ENCODE peak calls at places on chromosome 9, in ten cellular contexts. One of them, this sample, is unnamed. For H3K27me3 and H3K4me1, the result is how much of the 10 kb centered on the place peaks cover.

GRCh38 chr9:117411547-117411946 is 3.3 kb downstream of the ASTN2 start:
- DNase-seq in left ventricle myocardium inferior: no peak
- DNase-seq in heart right ventricle: no peak
- DNase-seq in gastrocnemius medialis: no peak
- DNase-seq in neuronal stem cell: peak
- DNase-seq in heart left ventricle: no peak
- DNase-seq in cardiac muscle cell: peak
- DNase-seq in pancreas: peak
- DNase-seq in neural progenitor cell: peak
- DNase-seq in suprapubic skin: no peak
- DNase-seq in this sample: no peak

GRCh38 chr9:88757406-88758010 is 222.5 kb downstream of the NXNL2 start:
- DNase-seq in left ventricle myocardium inferior: no peak
- DNase-seq in heart right ventricle: no peak
- DNase-seq in gastrocnemius medialis: no peak
- DNase-seq in neuronal stem cell: no peak
- DNase-seq in heart left ventricle: no peak
- DNase-seq in cardiac muscle cell: no peak
- DNase-seq in pancreas: no peak
- DNase-seq in neural progenitor cell: no peak
- DNase-seq in suprapubic skin: no peak
- DNase-seq in this sample: no peak

GRCh38 chr9:87557996-87558395 is 60.3 kb downstream of the DAPK1 start:
- DNase-seq in left ventricle myocardium inferior: peak
- DNase-seq in heart right ventricle: no peak
- DNase-seq in gastrocnemius medialis: no peak
- DNase-seq in neuronal stem cell: no peak
- DNase-seq in heart left ventricle: peak
- DNase-seq in cardiac muscle cell: peak
- DNase-seq in pancreas: no peak
- DNase-seq in neural progenitor cell: no peak
- DNase-seq in suprapubic skin: no peak
- DNase-seq in this sample: no peak

GRCh38 chr9:131650254-131650653 is 89.6 kb downstream of the RAPGEF1 start:
- DNase-seq in left ventricle myocardium inferior: no peak
- DNase-seq in heart right ventricle: no peak
- DNase-seq in gastrocnemius medialis: peak
- DNase-seq in neuronal stem cell: no peak
- DNase-seq in heart left ventricle: peak
- DNase-seq in cardiac muscle cell: no peak
- DNase-seq in pancreas: no peak
- DNase-seq in neural progenitor cell: no peak
- DNase-seq in suprapubic skin: peak
- DNase-seq in this sample: no peak

GRCh38 chr9:131148966-131149677 is 23.7 kb downstream of the NUP214 start:
- DNase-seq in left ventricle myocardium inferior: no peak
- DNase-seq in heart right ventricle: no peak
- DNase-seq in gastrocnemius medialis: no peak
- DNase-seq in neuronal stem cell: no peak
- DNase-seq in heart left ventricle: no peak
- DNase-seq in cardiac muscle cell: no peak
- DNase-seq in pancreas: no peak
- DNase-seq in neural progenitor cell: no peak
- DNase-seq in suprapubic skin: no peak
- DNase-seq in this sample: no peak

GRCh38 chr9:10251490-10251889 is 361.3 kb downstream of the PTPRD start:
- DNase-seq in left ventricle myocardium inferior: no peak
- DNase-seq in heart right ventricle: no peak
- DNase-seq in gastrocnemius medialis: no peak
- DNase-seq in neuronal stem cell: no peak
- DNase-seq in heart left ventricle: no peak
- DNase-seq in cardiac muscle cell: peak
- DNase-seq in pancreas: no peak
- DNase-seq in neural progenitor cell: no peak
- DNase-seq in suprapubic skin: no peak
- DNase-seq in this sample: no peak

GRCh38 chr9:137394866-137395665 is 27.9 kb downstream of the EXD3 start:
- DNase-seq in left ventricle myocardium inferior: no peak
- DNase-seq in heart right ventricle: no peak
- DNase-seq in gastrocnemius medialis: no peak
- DNase-seq in neuronal stem cell: no peak
- DNase-seq in heart left ventricle: no peak
- DNase-seq in cardiac muscle cell: no peak
- DNase-seq in pancreas: no peak
- DNase-seq in neural progenitor cell: peak
- DNase-seq in suprapubic skin: no peak
- DNase-seq in this sample: no peak

GRCh38 chr9:34143116-34143515 is 16.6 kb upstream of the DCAF12 start:
- DNase-seq in left ventricle myocardium inferior: no peak
- DNase-seq in heart right ventricle: no peak
- DNase-seq in gastrocnemius medialis: no peak
- DNase-seq in neuronal stem cell: no peak
- DNase-seq in heart left ventricle: no peak
- DNase-seq in cardiac muscle cell: no peak
- DNase-seq in pancreas: no peak
- DNase-seq in neural progenitor cell: no peak
- DNase-seq in suprapubic skin: no peak
- DNase-seq in this sample: no peak

GRCh38 chr9:122900791-122901190 is 4.4 kb downstream of the RC3H2 start:
- DNase-seq in left ventricle myocardium inferior: no peak
- DNase-seq in heart right ventricle: no peak
- DNase-seq in gastrocnemius medialis: no peak
- DNase-seq in neuronal stem cell: no peak
- DNase-seq in heart left ventricle: no peak
- DNase-seq in cardiac muscle cell: peak
- DNase-seq in pancreas: no peak
- DNase-seq in neural progenitor cell: no peak
- DNase-seq in suprapubic skin: no peak
- DNase-seq in this sample: no peak

GRCh38 chr9:136538599-136539426 is 7.0 kb downstream of the NOTCH1 start:
- DNase-seq in left ventricle myocardium inferior: peak
- DNase-seq in heart right ventricle: no peak
- DNase-seq in gastrocnemius medialis: no peak
- DNase-seq in neuronal stem cell: no peak
- DNase-seq in heart left ventricle: peak
- DNase-seq in cardiac muscle cell: peak
- DNase-seq in pancreas: no peak
- DNase-seq in neural progenitor cell: no peak
- DNase-seq in suprapubic skin: no peak
- DNase-seq in this sample: peak

GRCh38 chr9:128159073-128159783 is 837 bp upstream of the BBLN start:
- DNase-seq in left ventricle myocardium inferior: no peak
- DNase-seq in heart right ventricle: no peak
- DNase-seq in gastrocnemius medialis: no peak
- DNase-seq in neuronal stem cell: no peak
- DNase-seq in heart left ventricle: no peak
- DNase-seq in cardiac muscle cell: no peak
- DNase-seq in pancreas: no peak
- DNase-seq in neural progenitor cell: no peak
- DNase-seq in suprapubic skin: peak
- DNase-seq in this sample: no peak
- H3K27ac ChIP-seq in left ventricle myocardium inferior: peak
- H3K27ac ChIP-seq in heart right ventricle: peak
- H3K27ac ChIP-seq in gastrocnemius medialis: peak
- H3K27ac ChIP-seq in neuronal stem cell: peak
- H3K27ac ChIP-seq in heart left ventricle: peak
- H3K27ac ChIP-seq in cardiac muscle cell: no peak
- H3K27ac ChIP-seq in pancreas: peak
- H3K27ac ChIP-seq in neural progenitor cell: no peak
- H3K27ac ChIP-seq in suprapubic skin: peak
- H3K27ac ChIP-seq in this sample: peak

GRCh38 chr9:129513282-129513681 is 107.6 kb downstream of the C9orf50 start:
- DNase-seq in left ventricle myocardium inferior: no peak
- DNase-seq in heart right ventricle: no peak
- DNase-seq in gastrocnemius medialis: no peak
- DNase-seq in neuronal stem cell: no peak
- DNase-seq in heart left ventricle: no peak
- DNase-seq in cardiac muscle cell: no peak
- DNase-seq in pancreas: no peak
- DNase-seq in neural progenitor cell: no peak
- DNase-seq in suprapubic skin: no peak
- DNase-seq in this sample: no peak
- H3K27me3 ChIP-seq in left ventricle myocardium inferior: under half
- H3K27me3 ChIP-seq in heart right ventricle: under half
- H3K27me3 ChIP-seq in gastrocnemius medialis: under half
- H3K27me3 ChIP-seq in neuronal stem cell: under half
- H3K27me3 ChIP-seq in heart left ventricle: under half
- H3K27me3 ChIP-seq in cardiac muscle cell: under half
- H3K27me3 ChIP-seq in pancreas: under half
- H3K27me3 ChIP-seq in neural progenitor cell: under half
- H3K27me3 ChIP-seq in suprapubic skin: under half
- H3K27me3 ChIP-seq in this sample: under half

GRCh38 chr9:107292811-107293554 is 9.9 kb downstream of the RAD23B start:
- DNase-seq in left ventricle myocardium inferior: no peak
- DNase-seq in heart right ventricle: no peak
- DNase-seq in gastrocnemius medialis: no peak
- DNase-seq in neuronal stem cell: no peak
- DNase-seq in heart left ventricle: no peak
- DNase-seq in cardiac muscle cell: peak
- DNase-seq in pancreas: no peak
- DNase-seq in neural progenitor cell: no peak
- DNase-seq in suprapubic skin: no peak
- DNase-seq in this sample: no peak
- H3K4me1 ChIP-seq in left ventricle myocardium inferior: half or more
- H3K4me1 ChIP-seq in heart right ventricle: half or more
- H3K4me1 ChIP-seq in gastrocnemius medialis: half or more
- H3K4me1 ChIP-seq in neuronal stem cell: under half
- H3K4me1 ChIP-seq in heart left ventricle: half or more
- H3K4me1 ChIP-seq in cardiac muscle cell: under half
- H3K4me1 ChIP-seq in pancreas: under half
- H3K4me1 ChIP-seq in neural progenitor cell: under half
- H3K4me1 ChIP-seq in suprapubic skin: half or more
- H3K4me1 ChIP-seq in this sample: half or more

GRCh38 chr9:124555043-124555442 is 47.8 kb upstream of the NR5A1 start:
- DNase-seq in left ventricle myocardium inferior: no peak
- DNase-seq in heart right ventricle: no peak
- DNase-seq in gastrocnemius medialis: no peak
- DNase-seq in neuronal stem cell: no peak
- DNase-seq in heart left ventricle: no peak
- DNase-seq in cardiac muscle cell: no peak
- DNase-seq in pancreas: no peak
- DNase-seq in neural progenitor cell: no peak
- DNase-seq in suprapubic skin: no peak
- DNase-seq in this sample: no peak
- H3K27ac ChIP-seq in left ventricle myocardium inferior: no peak
- H3K27ac ChIP-seq in heart right ventricle: no peak
- H3K27ac ChIP-seq in gastrocnemius medialis: no peak
- H3K27ac ChIP-seq in neuronal stem cell: no peak
- H3K27ac ChIP-seq in heart left ventricle: no peak
- H3K27ac ChIP-seq in cardiac muscle cell: no peak
- H3K27ac ChIP-seq in pancreas: no peak
- H3K27ac ChIP-seq in neural progenitor cell: no peak
- H3K27ac ChIP-seq in suprapubic skin: no peak
- H3K27ac ChIP-seq in this sample: no peak

DNA sequence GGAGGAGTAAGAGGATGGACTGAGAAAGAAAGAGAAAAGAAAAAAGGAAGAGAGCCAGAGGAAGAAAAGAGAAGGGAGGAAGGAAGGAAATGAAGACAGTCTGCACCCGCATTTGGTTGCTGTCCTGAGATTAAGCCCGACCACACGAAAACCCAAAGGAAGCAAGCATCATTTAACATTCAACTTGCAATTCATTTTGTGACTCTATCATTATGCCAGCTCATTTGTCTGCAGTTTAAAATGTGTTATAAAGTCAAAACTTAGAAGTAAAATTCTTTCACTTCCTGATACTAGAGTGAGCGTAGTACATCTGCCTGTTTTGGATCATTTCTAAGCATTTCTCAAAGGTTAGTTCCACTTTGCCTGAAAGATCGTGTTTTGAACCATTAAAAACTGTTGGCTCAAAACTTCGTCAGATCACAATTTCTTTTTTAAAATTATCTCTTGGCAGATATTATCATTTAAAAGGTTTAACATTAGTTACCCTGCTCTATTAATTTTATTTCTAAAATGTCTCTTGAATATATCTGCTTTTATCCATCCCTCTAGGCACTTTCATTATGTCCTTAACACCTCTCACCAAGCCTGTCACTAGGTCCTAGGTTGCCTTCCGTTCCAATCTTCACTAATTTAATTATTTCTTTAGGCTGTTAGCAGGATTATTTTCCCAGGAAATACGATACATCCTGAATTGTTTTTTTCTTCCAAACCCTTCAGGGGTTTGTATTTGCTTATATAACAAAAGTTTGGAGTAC is 240.9 kb downstream of the TLE4 start:
- DNase-seq in left ventricle myocardium inferior: no peak
- DNase-seq in heart right ventricle: no peak
- DNase-seq in gastrocnemius medialis: no peak
- DNase-seq in neuronal stem cell: no peak
- DNase-seq in heart left ventricle: no peak
- DNase-seq in cardiac muscle cell: no peak
- DNase-seq in pancreas: no peak
- DNase-seq in neural progenitor cell: no peak
- DNase-seq in suprapubic skin: no peak
- DNase-seq in this sample: no peak
- H3K27me3 ChIP-seq in left ventricle myocardium inferior: under half
- H3K27me3 ChIP-seq in heart right ventricle: under half
- H3K27me3 ChIP-seq in gastrocnemius medialis: under half
- H3K27me3 ChIP-seq in neuronal stem cell: under half
- H3K27me3 ChIP-seq in heart left ventricle: under half
- H3K27me3 ChIP-seq in cardiac muscle cell: under half
- H3K27me3 ChIP-seq in pancreas: under half
- H3K27me3 ChIP-seq in neural progenitor cell: under half
- H3K27me3 ChIP-seq in suprapubic skin: under half
- H3K27me3 ChIP-seq in this sample: under half

DNA sequence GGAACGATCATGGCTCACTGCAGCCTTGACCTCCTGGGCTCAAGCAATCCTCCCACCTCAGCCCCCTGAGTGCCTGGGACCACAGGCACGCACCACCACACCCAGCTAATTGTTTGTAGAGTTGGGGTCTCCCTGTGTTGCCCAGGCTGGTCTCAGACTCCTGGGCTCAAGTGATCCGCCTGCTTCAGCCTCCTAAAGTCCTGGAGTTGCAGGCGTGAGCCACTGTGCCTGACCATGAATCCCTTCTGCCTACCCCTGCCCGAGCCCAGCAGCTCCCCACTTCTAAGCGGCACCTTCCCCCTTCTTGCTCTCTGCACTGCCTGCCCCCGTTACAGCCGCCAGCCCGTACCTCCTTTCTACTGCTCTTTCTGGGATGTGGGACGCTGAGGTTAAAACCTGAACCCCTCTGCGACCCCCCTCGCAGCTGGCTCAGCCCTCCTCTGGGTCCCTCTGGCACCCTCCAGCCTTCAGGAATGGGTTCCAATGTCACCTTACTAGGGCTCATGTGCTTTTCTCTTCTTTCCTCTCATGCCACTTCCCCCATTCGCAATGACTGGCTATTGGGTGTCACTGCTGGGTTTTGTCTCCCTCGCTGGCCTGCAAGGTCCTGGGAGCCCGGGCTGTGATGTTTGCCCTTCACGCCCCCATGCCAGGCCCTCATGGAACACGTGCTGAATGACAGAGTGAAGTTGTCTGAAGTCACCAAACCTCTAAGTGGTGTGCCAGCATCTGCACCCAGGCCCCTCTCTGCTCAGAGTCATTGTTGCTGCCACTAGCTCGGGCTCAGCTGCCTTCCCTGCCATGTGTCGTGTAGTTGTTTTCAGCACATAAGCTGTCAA is 249.7 kb downstream of the PBX3 start:
- DNase-seq in left ventricle myocardium inferior: no peak
- DNase-seq in heart right ventricle: no peak
- DNase-seq in gastrocnemius medialis: no peak
- DNase-seq in neuronal stem cell: no peak
- DNase-seq in heart left ventricle: no peak
- DNase-seq in cardiac muscle cell: no peak
- DNase-seq in pancreas: no peak
- DNase-seq in neural progenitor cell: no peak
- DNase-seq in suprapubic skin: peak
- DNase-seq in this sample: no peak
- H3K4me1 ChIP-seq in left ventricle myocardium inferior: under half
- H3K4me1 ChIP-seq in heart right ventricle: under half
- H3K4me1 ChIP-seq in gastrocnemius medialis: under half
- H3K4me1 ChIP-seq in neuronal stem cell: under half
- H3K4me1 ChIP-seq in heart left ventricle: under half
- H3K4me1 ChIP-seq in cardiac muscle cell: under half
- H3K4me1 ChIP-seq in pancreas: under half
- H3K4me1 ChIP-seq in neural progenitor cell: under half
- H3K4me1 ChIP-seq in suprapubic skin: under half
- H3K4me1 ChIP-seq in this sample: under half

This sample was measured in upper lobe of left lung.